ENCODE peak calls at places on chromosomes 3 and 15, in seven cellular contexts. V, H, X, C, E, K and R are unnamed samples.

GRCh38 chr15:63276342-63277043 is 912 bp upstream of the APH1B start:
- ATAC-seq in V (no peak), H (peak), X (peak), C (no peak), E (no peak), K (peak), R (no peak)

GRCh38 chr15:40293905-40294895 is 11.3 kb upstream of the ANKRD63 start:
- ATAC-seq in V (no peak), H (no peak), X (no peak), C (no peak), E (no peak), K (no peak), R (no peak)

GRCh38 chr15:32657198-32657886 is 15.8 kb downstream of the SCG5 start:
- ATAC-seq in V (peak), H (no peak), X (no peak), C (peak), E (no peak), K (peak), R (peak)

GRCh38 chr3:15470261-15470660 is 42.9 kb downstream of the EAF1 start:
- ATAC-seq in V (no peak), H (no peak), X (no peak), C (no peak), E (no peak), K (no peak), R (no peak)

GRCh38 chr3:172228041-172228440 is 188.7 kb downstream of the FNDC3B start:
- ATAC-seq in V (no peak), H (no peak), X (no peak), C (no peak), E (no peak), K (no peak), R (no peak)

GRCh38 chr3:23492057-23492456 is 288.9 kb downstream of the UBE2E2 start:
- ATAC-seq in V (no peak), H (no peak), X (no peak), C (no peak), E (no peak), K (no peak), R (no peak)

GRCh38 chr3:129343643-129344360 is 65.1 kb downstream of the HMCES start:
- ATAC-seq in V (peak), H (peak), X (peak), C (peak), E (peak), K (peak), R (peak)

GRCh38 chr3:125602752-125603649 is 7.7 kb upstream of the OSBPL11 start:
- ATAC-seq in V (no peak), H (no peak), X (no peak), C (no peak), E (no peak), K (peak), R (no peak)